ENCODE peak calls at places on chromosomes 13 and 19, in ten cellular contexts. A, P, W, N, X, F, Y, S, G and K are unnamed samples.

GRCh38 chr13:79703772-79704171 is 222.8 kb downstream of the NDFIP2 start:
- DNase-seq in A (no peak), P (no peak), W (no peak), N (no peak), X (no peak), F (no peak), Y (no peak), S (no peak), G (no peak), K (no peak)

GRCh38 chr19:58218899-58219298 is 9.8 kb upstream of the ZNF544 start:
- DNase-seq in A (no peak), P (no peak), W (no peak), N (peak; percentile 33), X (no peak), F (peak; percentile 37), Y (no peak), S (no peak), G (peak; percentile 32), K (no peak)

GRCh38 chr19:44588753-44589112 is 24.6 kb upstream of the IGSF23 start:
- DNase-seq in A (no peak), P (no peak), W (no peak), N (no peak), X (no peak), F (no peak), Y (no peak), S (no peak), G (no peak), K (no peak)

GRCh38 chr19:9018163-9018875 is 8.1 kb upstream of the MUC16 start:
- DNase-seq in A (no peak), P (no peak), W (no peak), N (no peak), X (peak; percentile 32), F (no peak), Y (no peak), S (no peak), G (no peak), K (no peak)

GRCh38 chr13:107025991-107026390 is 458.1 kb upstream of the ARGLU1 start:
- DNase-seq in A (no peak), P (no peak), W (peak; percentile 54), N (no peak), X (peak; percentile 2), F (peak; percentile 1), Y (no peak), S (peak; percentile 60), G (peak; percentile 42), K (no peak)

GRCh38 chr13:34020388-34020787 is 202.4 kb downstream of the RFC3 start:
- DNase-seq in A (no peak), P (no peak), W (peak; percentile 19), N (no peak), X (no peak), F (no peak), Y (no peak), S (no peak), G (peak; percentile 83), K (no peak)

GRCh38 chr13:96984061-96984508 is 10.2 kb downstream of the OXGR1 start:
- DNase-seq in A (no peak), P (peak; percentile 78), W (peak; percentile 57), N (no peak), X (peak; percentile 24), F (no peak), Y (no peak), S (peak; percentile 78), G (peak; percentile 58), K (no peak)

GRCh38 chr13:45055198-45055901 is 65.0 kb upstream of the GTF2F2 start:
- DNase-seq in A (peak; percentile 83), P (no peak), W (no peak), N (no peak), X (peak; percentile 90), F (peak; percentile 79), Y (peak; percentile 92), S (no peak), G (no peak), K (peak; percentile 39)

GRCh38 chr13:29654807-29655547 is 59.5 kb upstream of the SLC7A1 start:
- DNase-seq in A (peak; percentile 87), P (no peak), W (no peak), N (no peak), X (no peak), F (no peak), Y (peak; percentile 93), S (no peak), G (no peak), K (peak; percentile 57)

GRCh38 chr19:55069859-55070225 is 5.8 kb upstream of the EPS8L1 start:
- DNase-seq in A (no peak), P (no peak), W (no peak), N (no peak), X (no peak), F (no peak), Y (no peak), S (no peak), G (no peak), K (no peak)

GRCh38 chr13:97319088-97319487 is 97.0 kb downstream of the MBNL2 start:
- DNase-seq in A (no peak), P (no peak), W (no peak), N (no peak), X (no peak), F (peak; percentile 31), Y (no peak), S (no peak), G (no peak), K (no peak)

GRCh38 chr19:1768248-1768647 is 14.9 kb downstream of the ONECUT3 start:
- DNase-seq in A (no peak), P (no peak), W (no peak), N (peak; percentile 18), X (no peak), F (no peak), Y (no peak), S (no peak), G (no peak), K (no peak)
- TF ChIP-seq CTCF in A (peak; percentile 21), P (no peak), W (no peak), N (no peak), X (no peak), F (peak; percentile 52), Y (peak; percentile 67), S (no peak), G (no peak), K (peak; percentile 5)

DNA sequence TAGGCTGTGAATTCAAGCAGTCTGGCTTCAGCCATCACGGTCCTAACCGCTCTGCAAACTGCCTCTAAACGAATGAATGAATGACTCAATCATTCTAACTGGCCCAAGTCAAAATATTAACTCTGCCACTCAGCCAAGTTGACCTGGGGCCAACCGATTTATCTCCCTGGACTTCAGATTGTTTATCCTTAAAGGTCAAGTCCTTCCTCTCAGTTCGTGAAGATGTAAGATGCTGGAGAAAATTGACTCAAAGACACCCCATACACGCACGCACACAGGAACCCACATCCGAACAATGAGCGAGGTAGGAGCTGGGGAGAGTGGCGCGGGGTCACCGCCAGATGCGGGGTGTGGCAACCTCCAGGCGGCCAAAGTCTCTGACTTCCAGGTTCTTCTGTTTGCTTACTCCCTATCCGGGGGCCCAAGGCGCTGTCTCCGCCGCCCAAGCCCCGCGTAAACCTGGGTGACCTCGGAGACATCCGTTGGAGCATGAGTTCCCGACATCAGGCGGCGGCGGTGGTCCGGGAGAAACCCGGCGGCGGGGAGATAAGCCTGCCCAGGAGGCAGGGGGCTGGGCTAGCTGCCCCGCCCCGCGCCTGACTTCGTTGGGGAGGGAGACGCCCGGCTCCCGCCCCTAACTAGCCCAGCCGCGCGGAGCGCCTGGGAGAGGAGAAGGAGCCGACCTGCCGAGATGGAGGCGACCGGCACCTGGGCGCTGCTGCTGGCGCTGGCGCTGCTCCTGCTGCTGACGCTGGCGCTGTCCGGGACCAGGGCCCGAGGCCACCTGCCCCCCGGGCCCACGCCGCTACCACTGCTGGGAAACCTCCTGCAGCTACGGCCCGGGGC is at the start of gene CYP2S1:
- DNase-seq in A (no peak), P (peak; percentile 72), W (no peak), N (no peak), X (peak; percentile 59), F (no peak), Y (no peak), S (no peak), G (no peak), K (no peak)
- TF ChIP-seq CTCF in A (no peak), P (no peak), W (no peak), N (no peak), X (no peak), F (no peak), Y (no peak), S (no peak), G (no peak), K (no peak)

GRCh38 chr13:73339086-73339485 is 280.3 kb downstream of the KLF5 start:
- DNase-seq in A (no peak), P (no peak), W (no peak), N (no peak), X (no peak), F (no peak), Y (peak; percentile 23), S (no peak), G (no peak), K (no peak)

GRCh38 chr13:73340069-73340468 is 281.3 kb downstream of the KLF5 start:
- DNase-seq in A (no peak), P (no peak), W (no peak), N (no peak), X (no peak), F (no peak), Y (no peak), S (no peak), G (no peak), K (no peak)

GRCh38 chr13:73337511-73337910 is 278.7 kb downstream of the KLF5 start:
- DNase-seq in A (no peak), P (no peak), W (no peak), N (no peak), X (peak; percentile 28), F (no peak), Y (no peak), S (no peak), G (no peak), K (no peak)

GRCh38 chr13:73338389-73338788 is 279.6 kb downstream of the KLF5 start:
- DNase-seq in A (no peak), P (no peak), W (no peak), N (no peak), X (peak; percentile 20), F (peak; percentile 62), Y (no peak), S (peak; percentile 13), G (no peak), K (no peak)

DNA sequence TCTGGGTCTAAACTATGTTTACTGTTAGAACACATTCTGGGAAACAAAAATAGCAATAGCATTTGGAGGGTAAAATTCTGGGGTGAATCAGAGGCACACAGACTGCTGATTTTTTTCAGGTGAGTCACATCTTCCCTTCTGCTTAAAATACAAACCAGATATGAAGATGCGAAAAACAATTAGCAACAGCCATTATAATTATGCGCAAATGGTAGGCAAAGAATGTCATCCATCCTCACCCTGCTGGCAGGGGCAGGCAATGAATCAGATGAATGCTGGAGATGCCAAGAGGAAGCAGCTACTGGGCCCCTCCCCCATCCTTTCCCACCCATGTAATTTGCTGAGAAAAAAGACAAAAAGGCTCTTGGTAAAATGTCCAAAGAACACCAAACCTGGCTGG is 282.9 kb downstream of the KLF5 start:
- DNase-seq in A (no peak), P (no peak), W (no peak), N (no peak), X (peak; percentile 79), F (peak; percentile 34), Y (peak; percentile 82), S (no peak), G (no peak), K (no peak)
- TF ChIP-seq CTCF in A (no peak), P (no peak), W (no peak), N (no peak), X (no peak), F (peak; percentile 7), Y (peak; percentile 42), S (no peak), G (no peak), K (no peak)

DNA sequence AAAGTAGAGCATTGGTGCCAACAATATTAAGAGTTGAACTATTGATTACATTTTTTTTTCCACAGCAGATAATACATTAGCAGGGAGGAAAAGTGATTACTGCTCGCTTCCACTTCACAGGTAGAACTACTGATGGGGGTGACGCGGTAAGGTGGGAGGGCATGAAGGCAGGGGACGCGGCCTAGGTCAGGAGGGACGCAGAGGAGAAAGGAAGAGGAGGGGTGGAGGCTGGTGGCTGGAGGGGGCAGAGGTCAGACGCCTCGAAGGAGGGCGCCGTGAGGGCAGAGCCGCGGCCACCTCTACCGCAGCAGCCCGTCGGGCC is 287 bp upstream of the B3GLCT start:
- DNase-seq in A (no peak), P (no peak), W (no peak), N (no peak), X (no peak), F (no peak), Y (no peak), S (no peak), G (no peak), K (no peak)
- TF ChIP-seq CTCF in A (no peak), P (no peak), W (no peak), N (no peak), X (no peak), F (no peak), Y (no peak), S (no peak), G (no peak), K (no peak)